ENCODE peak calls at places on chromosome 5, in six cellular contexts. L is SK-N-SH, A is HepG2, C is K562, R is A549, F is GM12878. T is an unnamed sample.
A peak's percentile ranks its signal among the peaks of the same experiment; 100 is the strongest.

GRCh38 chr5:82521431-82522051 is 243.4 kb upstream of the RPS23 start:
- DNase-seq in L (no peak), A (peak; percentile 82), C (no peak), R (no peak), F (no peak), T (no peak)

GRCh38 chr5:138000102-138000723 is 32.7 kb downstream of the FAM13B start:
- DNase-seq in L (no peak), A (peak; percentile 77), C (peak; percentile 18), R (peak; percentile 86), F (no peak), T (peak; percentile 66)

GRCh38 chr5:96747718-96748117 is 60.0 kb downstream of the ERAP1 start:
- DNase-seq in L (no peak), A (no peak), C (no peak), R (no peak), F (no peak), T (no peak)

GRCh38 chr5:158140120-158140778 is 281.3 kb upstream of the CLINT1 start:
- DNase-seq in L (no peak), A (no peak), C (no peak), R (no peak), F (no peak), T (no peak)

GRCh38 chr5:33362915-33363314 is 77.8 kb upstream of the TARS1 start:
- DNase-seq in L (no peak), A (no peak), C (no peak), R (no peak), F (no peak), T (peak; percentile 71)

GRCh38 chr5:138336952-138337684 is 948 bp upstream of the FAM53C start:
- DNase-seq in L (peak; percentile 87), A (no peak), C (peak; percentile 94), R (peak; percentile 87), F (no peak), T (peak; percentile 79)

GRCh38 chr5:98781964-98782363 is 8.5 kb downstream of the RGMB start:
- DNase-seq in L (no peak), A (no peak), C (no peak), R (no peak), F (no peak), T (no peak)

GRCh38 chr5:115262405-115263247 is at the start of gene PGGT1B:
- DNase-seq in L (peak; percentile 90), A (peak; percentile 58), C (peak; percentile 76), R (peak; percentile 77), F (peak; percentile 19), T (peak; percentile 55)

GRCh38 chr5:132243366-132243977 is 14.0 kb upstream of the PDLIM4 start:
- DNase-seq in L (no peak), A (no peak), C (no peak), R (no peak), F (no peak), T (no peak)

GRCh38 chr5:14342306-14342705 is 199.2 kb downstream of the TRIO start:
- DNase-seq in L (no peak), A (no peak), C (no peak), R (no peak), F (no peak), T (peak; percentile 66)

GRCh38 chr5:36304095-36304494 is 2.4 kb upstream of the RANBP3L start:
- DNase-seq in L (no peak), A (no peak), C (no peak), R (no peak), F (no peak), T (no peak)

GRCh38 chr5:84191296-84191695 is 193.4 kb downstream of the EDIL3 start:
- DNase-seq in L (no peak), A (no peak), C (no peak), R (no peak), F (no peak), T (peak; percentile 18)

GRCh38 chr5:109951758-109952157 is 262.0 kb downstream of the MAN2A1 start:
- DNase-seq in L (no peak), A (no peak), C (no peak), R (no peak), F (no peak), T (no peak)

GRCh38 chr5:17355585-17356346 is 138.3 kb downstream of the BASP1 start:
- DNase-seq in L (no peak), A (no peak), C (no peak), R (peak; percentile 56), F (no peak), T (peak; percentile 92)

GRCh38 chr5:38994329-38994927 is 79.8 kb downstream of the RICTOR start:
- DNase-seq in L (peak; percentile 54), A (peak; percentile 64), C (peak; percentile 43), R (peak; percentile 84), F (no peak), T (peak; percentile 76)

GRCh38 chr5:3249401-3249800 is 346.2 kb upstream of the IRX1 start:
- DNase-seq in L (no peak), A (peak; percentile 4), C (no peak), R (no peak), F (no peak), T (no peak)

GRCh38 chr5:84862132-84862531 is 477.5 kb upstream of the EDIL3 start:
- DNase-seq in L (no peak), A (no peak), C (no peak), R (no peak), F (no peak), T (no peak)

GRCh38 chr5:6554812-6555211 is 78.0 kb downstream of the NSUN2 start:
- DNase-seq in L (no peak), A (no peak), C (no peak), R (no peak), F (no peak), T (no peak)

GRCh38 chr5:153552886-153553285 is 62.4 kb downstream of the GRIA1 start:
- DNase-seq in L (no peak), A (no peak), C (no peak), R (no peak), F (no peak), T (peak; percentile 38)

GRCh38 chr5:140372971-140373487 is 13.0 kb downstream of the SLC4A9 start:
- DNase-seq in L (peak; percentile 79), A (peak; percentile 65), C (peak; percentile 62), R (peak; percentile 82), F (no peak), T (peak; percentile 69)

GRCh38 chr5:117041926-117042595 is 467.4 kb upstream of the SEMA6A start:
- DNase-seq in L (no peak), A (no peak), C (no peak), R (no peak), F (no peak), T (no peak)

GRCh38 chr5:134647750-134648424 is 698 bp upstream of the SEC24A start:
- DNase-seq in L (no peak), A (peak; percentile 21), C (peak; percentile 24), R (no peak), F (peak; percentile 85), T (peak; percentile 35)

GRCh38 chr5:14265574-14265973 is 122.4 kb downstream of the TRIO start:
- DNase-seq in L (no peak), A (peak; percentile 53), C (no peak), R (peak; percentile 75), F (no peak), T (peak; percentile 95)

DNA sequence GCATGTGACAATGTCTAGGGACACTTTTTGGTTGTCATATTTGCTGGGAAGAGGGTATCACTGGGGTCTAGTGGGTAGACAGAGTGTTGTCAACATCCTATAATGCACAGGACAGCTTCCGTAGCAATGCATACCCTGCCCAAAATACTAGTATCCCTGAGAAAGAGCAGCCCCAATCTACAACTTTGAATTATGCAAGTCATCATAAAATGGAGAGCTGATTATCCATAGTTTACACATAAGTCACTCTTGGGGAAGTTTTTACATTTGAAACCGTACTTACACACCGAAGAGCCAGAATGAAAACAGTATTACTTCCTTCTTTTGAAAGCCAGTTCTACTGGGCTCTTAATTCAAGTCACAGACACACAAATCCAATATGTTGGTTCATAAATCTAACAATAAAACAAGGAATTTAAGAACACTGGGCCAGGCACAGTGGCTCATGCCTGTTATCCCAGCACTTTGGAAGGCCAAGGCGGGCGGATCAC is 21.6 kb downstream of the RNF145 start:
- DNase-seq in L (no peak), A (no peak), C (no peak), R (no peak), F (no peak), T (no peak)
- TF ChIP-seq SMC3 in L (no peak), A (no peak), C (no peak), R (no peak), F (no peak), T (no peak)

GRCh38 chr5:130166839-130167490 is 262.7 kb downstream of the CHSY3 start:
- DNase-seq in L (no peak), A (no peak), C (no peak), R (no peak), F (no peak), T (no peak)

GRCh38 chr5:130168211-130168610 is 263.9 kb downstream of the CHSY3 start:
- DNase-seq in L (no peak), A (no peak), C (no peak), R (peak; percentile 2), F (no peak), T (no peak)

DNA sequence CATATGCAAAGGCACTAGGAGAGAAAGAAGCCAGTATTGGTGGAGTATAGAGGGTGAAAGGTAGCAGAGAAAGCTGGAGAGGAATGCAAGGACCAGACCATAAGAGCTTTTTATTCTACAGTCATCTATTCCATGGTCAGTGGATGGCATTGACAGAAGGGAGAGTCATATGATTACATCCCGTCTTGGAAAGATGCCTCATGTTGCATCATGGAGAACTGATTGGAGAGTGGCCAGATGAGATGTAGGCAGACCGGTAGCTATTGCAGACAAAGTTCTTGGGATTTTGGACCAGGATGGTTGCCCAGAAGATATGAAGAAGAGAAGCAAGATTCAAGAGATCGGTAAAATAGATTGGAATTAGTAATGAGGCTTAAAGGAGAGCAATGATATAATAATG is 260.7 kb downstream of the CHSY3 start:
- DNase-seq in L (no peak), A (no peak), C (no peak), R (peak; percentile 10), F (no peak), T (no peak)
- TF ChIP-seq SMC3 in L (no peak), A (no peak), C (no peak), R (no peak), F (no peak), T (no peak)

GRCh38 chr5:64606926-64607325 is 83.4 kb upstream of the SHISAL2B start:
- DNase-seq in L (no peak), A (no peak), C (no peak), R (no peak), F (no peak), T (no peak)

GRCh38 chr5:64615895-64616294 is 74.4 kb upstream of the SHISAL2B start:
- DNase-seq in L (no peak), A (no peak), C (no peak), R (no peak), F (peak; percentile 19), T (no peak)

DNA sequence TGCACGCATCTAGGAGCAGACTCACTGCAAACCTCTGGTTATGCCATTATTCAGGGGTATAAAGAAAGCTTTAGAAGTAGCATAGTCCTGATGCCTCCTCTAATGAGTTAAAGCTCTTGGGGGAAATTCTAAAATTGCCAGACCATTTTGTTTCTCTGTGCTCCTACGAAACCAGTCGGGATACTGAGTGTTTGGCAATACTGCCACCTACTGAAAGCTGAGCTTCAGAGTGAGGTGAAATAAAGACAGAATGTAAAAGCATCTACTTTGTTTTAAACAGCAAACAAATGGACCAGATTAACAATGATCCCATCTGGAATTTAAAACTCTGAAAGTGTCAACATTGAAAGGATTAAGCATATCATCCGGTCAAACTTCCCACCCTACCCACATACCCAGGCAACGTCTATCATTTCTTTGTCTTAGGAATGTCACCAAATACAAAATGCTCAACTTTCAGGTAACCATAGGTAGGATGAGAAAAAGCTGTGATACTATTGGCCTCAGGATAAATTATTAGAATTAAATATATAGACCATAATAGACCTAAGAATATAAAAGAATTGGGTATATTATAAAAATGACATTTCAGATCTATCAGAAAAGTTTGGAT is 77.8 kb upstream of the SHISAL2B start:
- DNase-seq in L (peak; percentile 20), A (peak; percentile 39), C (peak; percentile 40), R (peak; percentile 53), F (no peak), T (peak; percentile 64)
- TF ChIP-seq SMC3 in L (peak; percentile 61), A (peak; percentile 59), C (peak; percentile 39), R (peak; percentile 67), F (peak; percentile 69), T (peak; percentile 56)

GRCh38 chr5:1245901-1246576 is 20.9 kb downstream of the SLC6A18 start:
- DNase-seq in L (peak; percentile 77), A (no peak), C (no peak), R (no peak), F (no peak), T (no peak)
- TF ChIP-seq SMC3 in L (no peak), A (no peak), C (no peak), R (no peak), F (no peak), T (no peak)